ENCODE peak calls at places on chromosomes 3 and 15, in eight cellular contexts. C is progenitor cell of endocrine pancreas; R is colonic mucosa; G is effector memory CD8-positive, alpha-beta T cell; B is fibroblast of lung; Y is neuronal stem cell; D is M059J; L is NCI-H1417. H is an unnamed sample.
A peak's percentile ranks its signal among the peaks of the same experiment; 100 is the strongest.

GRCh38 chr15:79425591-79426295 is 6.4 kb upstream of the MINAR1 start:
- DNase-seq in C (no peak), R (no peak), G (no peak), B (no peak), Y (no peak), D (no peak), L (no peak), H (no peak)

GRCh38 chr15:99706557-99707303 is 26.5 kb downstream of the LYSMD4 start:
- DNase-seq in C (no peak), R (no peak), G (no peak), B (no peak), Y (no peak), D (no peak), L (no peak), H (no peak)

GRCh38 chr15:43135351-43135750 is 2.0 kb downstream of the TMEM62 start:
- DNase-seq in C (no peak), R (no peak), G (no peak), B (no peak), Y (no peak), D (no peak), L (no peak), H (no peak)

GRCh38 chr3:194285024-194285858 is 65.9 kb downstream of the CPN2 start:
- DNase-seq in C (no peak), R (no peak), G (no peak), B (peak; percentile 66), Y (no peak), D (peak; percentile 88), L (no peak), H (no peak)

GRCh38 chr3:148710665-148711064 is 13.0 kb downstream of the AGTR1 start:
- DNase-seq in C (no peak), R (no peak), G (no peak), B (no peak), Y (no peak), D (no peak), L (no peak), H (no peak)

GRCh38 chr15:60480149-60480548 is 1.2 kb upstream of the ICE2 start:
- DNase-seq in C (no peak), R (no peak), G (no peak), B (no peak), Y (no peak), D (no peak), L (no peak), H (no peak)

GRCh38 chr15:39511915-39512260 is 69.0 kb upstream of the THBS1 start:
- DNase-seq in C (no peak), R (peak; percentile 29), G (no peak), B (peak; percentile 87), Y (no peak), D (peak; percentile 62), L (no peak), H (no peak)

GRCh38 chr3:14525685-14526631 is 14.2 kb downstream of the GRIP2 start:
- DNase-seq in C (no peak), R (no peak), G (no peak), B (peak; percentile 5), Y (no peak), D (peak; percentile 87), L (no peak), H (no peak)

GRCh38 chr15:49900036-49900435 is 219.0 kb downstream of the ATP8B4 start:
- DNase-seq in C (no peak), R (no peak), G (no peak), B (peak; percentile 64), Y (no peak), D (no peak), L (no peak), H (no peak)

GRCh38 chr15:61084944-61085367 is 144.1 kb downstream of the RORA start:
- DNase-seq in C (no peak), R (peak; percentile 31), G (no peak), B (no peak), Y (peak; percentile 24), D (no peak), L (peak; percentile 15), H (peak; percentile 48)

GRCh38 chr3:73401616-73402265 is 223.0 kb downstream of the PDZRN3 start:
- DNase-seq in C (no peak), R (peak; percentile 60), G (no peak), B (peak; percentile 90), Y (no peak), D (no peak), L (peak; percentile 35), H (no peak)

GRCh38 chr15:90603893-90604292 is 74.2 kb downstream of the CRTC3 start:
- DNase-seq in C (no peak), R (peak; percentile 67), G (peak; percentile 25), B (peak; percentile 37), Y (no peak), D (no peak), L (no peak), H (no peak)

GRCh38 chr15:30870681-30871080 is 33.0 kb upstream of the FAN1 start:
- DNase-seq in C (no peak), R (no peak), G (no peak), B (no peak), Y (no peak), D (no peak), L (no peak), H (no peak)

GRCh38 chr15:65189102-65189740 is 4.1 kb upstream of the CLPX start:
- DNase-seq in C (no peak), R (peak; percentile 31), G (no peak), B (peak; percentile 78), Y (peak; percentile 57), D (peak; percentile 52), L (peak; percentile 23), H (peak; percentile 58)